ENCODE peak calls at places on chromosomes 2 and 18, in eight cellular contexts. One of them, this sample, is unnamed.

GRCh38 chr2:28326873-28327495 is 65.7 kb upstream of the FOSL2 start:
- DNase-seq in Calu3: no peak
- DNase-seq in HFFc6: no peak
- DNase-seq in posterior cingulate gyrus: no peak
- DNase-seq in AG09309: no peak
- DNase-seq in stimulated activated CD4-positive, alpha-beta T cell treated with anti-CD3 and anti-CD28 coated beads, Interleukin-12 subunit alpha, Interleukin-12 subunit beta, amount 100 ng/mL, for 48 hours: no peak
- DNase-seq in activated gamma-delta T cell treated with Interleukin-2 at 50 U/mL for 16 hours: no peak
- DNase-seq in fibroblast of the aortic adventitia: peak
- DNase-seq in this sample: no peak

GRCh38 chr2:602571-603366 is 74.4 kb downstream of the TMEM18 start:
- DNase-seq in Calu3: peak
- DNase-seq in HFFc6: no peak
- DNase-seq in posterior cingulate gyrus: no peak
- DNase-seq in AG09309: no peak
- DNase-seq in stimulated activated CD4-positive, alpha-beta T cell treated with anti-CD3 and anti-CD28 coated beads, Interleukin-12 subunit alpha, Interleukin-12 subunit beta, amount 100 ng/mL, for 48 hours: no peak
- DNase-seq in activated gamma-delta T cell treated with Interleukin-2 at 50 U/mL for 16 hours: no peak
- DNase-seq in fibroblast of the aortic adventitia: no peak
- DNase-seq in this sample: no peak

GRCh38 chr2:46097714-46098480 is 199.3 kb upstream of the EPAS1 start:
- DNase-seq in Calu3: peak
- DNase-seq in HFFc6: peak
- DNase-seq in posterior cingulate gyrus: no peak
- DNase-seq in AG09309: peak
- DNase-seq in stimulated activated CD4-positive, alpha-beta T cell treated with anti-CD3 and anti-CD28 coated beads, Interleukin-12 subunit alpha, Interleukin-12 subunit beta, amount 100 ng/mL, for 48 hours: no peak
- DNase-seq in activated gamma-delta T cell treated with Interleukin-2 at 50 U/mL for 16 hours: no peak
- DNase-seq in fibroblast of the aortic adventitia: peak
- DNase-seq in this sample: no peak

GRCh38 chr2:191521608-191522208 is 156.2 kb upstream of the NABP1 start:
- DNase-seq in Calu3: no peak
- DNase-seq in HFFc6: peak
- DNase-seq in posterior cingulate gyrus: no peak
- DNase-seq in AG09309: no peak
- DNase-seq in stimulated activated CD4-positive, alpha-beta T cell treated with anti-CD3 and anti-CD28 coated beads, Interleukin-12 subunit alpha, Interleukin-12 subunit beta, amount 100 ng/mL, for 48 hours: no peak
- DNase-seq in activated gamma-delta T cell treated with Interleukin-2 at 50 U/mL for 16 hours: no peak
- DNase-seq in fibroblast of the aortic adventitia: peak
- DNase-seq in this sample: peak

GRCh38 chr2:105873721-105874120 is 129.0 kb downstream of the NCK2 start:
- DNase-seq in Calu3: peak
- DNase-seq in HFFc6: peak
- DNase-seq in posterior cingulate gyrus: no peak
- DNase-seq in AG09309: no peak
- DNase-seq in stimulated activated CD4-positive, alpha-beta T cell treated with anti-CD3 and anti-CD28 coated beads, Interleukin-12 subunit alpha, Interleukin-12 subunit beta, amount 100 ng/mL, for 48 hours: peak
- DNase-seq in activated gamma-delta T cell treated with Interleukin-2 at 50 U/mL for 16 hours: peak
- DNase-seq in fibroblast of the aortic adventitia: peak
- DNase-seq in this sample: no peak

GRCh38 chr2:185279999-185280398 is 458.6 kb upstream of the FSIP2 start:
- DNase-seq in Calu3: no peak
- DNase-seq in HFFc6: peak
- DNase-seq in posterior cingulate gyrus: no peak
- DNase-seq in AG09309: no peak
- DNase-seq in stimulated activated CD4-positive, alpha-beta T cell treated with anti-CD3 and anti-CD28 coated beads, Interleukin-12 subunit alpha, Interleukin-12 subunit beta, amount 100 ng/mL, for 48 hours: no peak
- DNase-seq in activated gamma-delta T cell treated with Interleukin-2 at 50 U/mL for 16 hours: no peak
- DNase-seq in fibroblast of the aortic adventitia: peak
- DNase-seq in this sample: no peak

GRCh38 chr18:12076424-12077140 is 17.1 kb upstream of the ANKRD62 start:
- DNase-seq in Calu3: peak
- DNase-seq in HFFc6: no peak
- DNase-seq in posterior cingulate gyrus: no peak
- DNase-seq in AG09309: no peak
- DNase-seq in stimulated activated CD4-positive, alpha-beta T cell treated with anti-CD3 and anti-CD28 coated beads, Interleukin-12 subunit alpha, Interleukin-12 subunit beta, amount 100 ng/mL, for 48 hours: no peak
- DNase-seq in activated gamma-delta T cell treated with Interleukin-2 at 50 U/mL for 16 hours: no peak
- DNase-seq in fibroblast of the aortic adventitia: peak
- DNase-seq in this sample: no peak

GRCh38 chr18:36843199-36843598 is 14.3 kb downstream of the KIAA1328 start:
- DNase-seq in Calu3: no peak
- DNase-seq in HFFc6: no peak
- DNase-seq in posterior cingulate gyrus: no peak
- DNase-seq in AG09309: no peak
- DNase-seq in stimulated activated CD4-positive, alpha-beta T cell treated with anti-CD3 and anti-CD28 coated beads, Interleukin-12 subunit alpha, Interleukin-12 subunit beta, amount 100 ng/mL, for 48 hours: no peak
- DNase-seq in activated gamma-delta T cell treated with Interleukin-2 at 50 U/mL for 16 hours: no peak
- DNase-seq in fibroblast of the aortic adventitia: no peak
- DNase-seq in this sample: no peak

GRCh38 chr2:159124931-159125467 is 156.6 kb downstream of the TANC1 start:
- DNase-seq in Calu3: no peak
- DNase-seq in HFFc6: peak
- DNase-seq in posterior cingulate gyrus: no peak
- DNase-seq in AG09309: no peak
- DNase-seq in stimulated activated CD4-positive, alpha-beta T cell treated with anti-CD3 and anti-CD28 coated beads, Interleukin-12 subunit alpha, Interleukin-12 subunit beta, amount 100 ng/mL, for 48 hours: no peak
- DNase-seq in activated gamma-delta T cell treated with Interleukin-2 at 50 U/mL for 16 hours: no peak
- DNase-seq in fibroblast of the aortic adventitia: no peak
- DNase-seq in this sample: no peak

GRCh38 chr2:110732422-110733413 is at the start of gene ACOXL:
- DNase-seq in Calu3: peak
- DNase-seq in HFFc6: no peak
- DNase-seq in posterior cingulate gyrus: no peak
- DNase-seq in AG09309: no peak
- DNase-seq in stimulated activated CD4-positive, alpha-beta T cell treated with anti-CD3 and anti-CD28 coated beads, Interleukin-12 subunit alpha, Interleukin-12 subunit beta, amount 100 ng/mL, for 48 hours: no peak
- DNase-seq in activated gamma-delta T cell treated with Interleukin-2 at 50 U/mL for 16 hours: no peak
- DNase-seq in fibroblast of the aortic adventitia: no peak
- DNase-seq in this sample: peak

GRCh38 chr2:67641302-67641701 is 244.2 kb downstream of the ETAA1 start:
- DNase-seq in Calu3: no peak
- DNase-seq in HFFc6: no peak
- DNase-seq in posterior cingulate gyrus: no peak
- DNase-seq in AG09309: no peak
- DNase-seq in stimulated activated CD4-positive, alpha-beta T cell treated with anti-CD3 and anti-CD28 coated beads, Interleukin-12 subunit alpha, Interleukin-12 subunit beta, amount 100 ng/mL, for 48 hours: no peak
- DNase-seq in activated gamma-delta T cell treated with Interleukin-2 at 50 U/mL for 16 hours: no peak
- DNase-seq in fibroblast of the aortic adventitia: no peak
- DNase-seq in this sample: no peak

GRCh38 chr2:190578158-190579057 is 43.9 kb upstream of the NEMP2 start:
- DNase-seq in Calu3: peak
- DNase-seq in HFFc6: no peak
- DNase-seq in posterior cingulate gyrus: peak
- DNase-seq in AG09309: no peak
- DNase-seq in stimulated activated CD4-positive, alpha-beta T cell treated with anti-CD3 and anti-CD28 coated beads, Interleukin-12 subunit alpha, Interleukin-12 subunit beta, amount 100 ng/mL, for 48 hours: no peak
- DNase-seq in activated gamma-delta T cell treated with Interleukin-2 at 50 U/mL for 16 hours: no peak
- DNase-seq in fibroblast of the aortic adventitia: peak
- DNase-seq in this sample: peak